ENCODE peak calls at places on chromosome 5, in nine cellular contexts. B, E, D, L, K, I, J, M and C are unnamed samples.

GRCh38 chr5:58842851-58843250 is 260.0 kb downstream of the RAB3C start:
- DNase-seq in B (peak; percentile 48), E (no peak), D (no peak), L (no peak), K (no peak), I (no peak), J (peak; percentile 43), M (no peak), C (no peak)

GRCh38 chr5:83375049-83375710 is 96.4 kb upstream of the VCAN start:
- DNase-seq in B (peak; percentile 62), E (no peak), D (no peak), L (no peak), K (no peak), I (no peak), J (no peak), M (no peak), C (no peak)

GRCh38 chr5:32051796-32052195 is 122.3 kb downstream of the GOLPH3 start:
- DNase-seq in B (no peak), E (no peak), D (no peak), L (no peak), K (no peak), I (no peak), J (no peak), M (no peak), C (no peak)

GRCh38 chr5:123157797-123158528 is 68.9 kb downstream of the PRDM6 start:
- DNase-seq in B (peak; percentile 98), E (peak; percentile 63), D (no peak), L (no peak), K (peak; percentile 58), I (no peak), J (peak; percentile 84), M (no peak), C (no peak)

GRCh38 chr5:112283943-112284342 is 135.1 kb downstream of the EPB41L4A start:
- DNase-seq in B (no peak), E (no peak), D (no peak), L (no peak), K (no peak), I (no peak), J (no peak), M (no peak), C (no peak)

GRCh38 chr5:137264573-137264972 is 234.6 kb downstream of the SPOCK1 start:
- DNase-seq in B (no peak), E (no peak), D (no peak), L (peak; percentile 26), K (peak; percentile 20), I (no peak), J (no peak), M (no peak), C (no peak)

GRCh38 chr5:85049020-85049419 is 664.3 kb upstream of the EDIL3 start:
- DNase-seq in B (peak; percentile 75), E (no peak), D (no peak), L (peak; percentile 55), K (peak; percentile 55), I (no peak), J (peak; percentile 38), M (no peak), C (peak; percentile 3)

GRCh38 chr5:122313001-122313402 is 965 bp downstream of the SNCAIP start:
- DNase-seq in B (peak; percentile 48), E (no peak), D (no peak), L (no peak), K (peak; percentile 37), I (no peak), J (peak; percentile 39), M (no peak), C (peak; percentile 5)

GRCh38 chr5:139457653-139458306 is 4.8 kb downstream of the ECSCR start:
- DNase-seq in B (no peak), E (no peak), D (no peak), L (no peak), K (no peak), I (no peak), J (no peak), M (no peak), C (no peak)

GRCh38 chr5:17190799-17191391 is 26.5 kb upstream of the BASP1 start:
- DNase-seq in B (no peak), E (no peak), D (no peak), L (no peak), K (peak; percentile 16), I (no peak), J (no peak), M (no peak), C (no peak)

GRCh38 chr5:139600336-139600949 is 39.3 kb downstream of the UBE2D2 start:
- DNase-seq in B (peak; percentile 73), E (peak; percentile 77), D (no peak), L (no peak), K (peak; percentile 63), I (no peak), J (peak; percentile 93), M (no peak), C (no peak)

GRCh38 chr5:23740029-23740428 is 232.6 kb downstream of the PRDM9 start:
- DNase-seq in B (no peak), E (no peak), D (no peak), L (no peak), K (no peak), I (no peak), J (peak; percentile 5), M (no peak), C (no peak)

DNA sequence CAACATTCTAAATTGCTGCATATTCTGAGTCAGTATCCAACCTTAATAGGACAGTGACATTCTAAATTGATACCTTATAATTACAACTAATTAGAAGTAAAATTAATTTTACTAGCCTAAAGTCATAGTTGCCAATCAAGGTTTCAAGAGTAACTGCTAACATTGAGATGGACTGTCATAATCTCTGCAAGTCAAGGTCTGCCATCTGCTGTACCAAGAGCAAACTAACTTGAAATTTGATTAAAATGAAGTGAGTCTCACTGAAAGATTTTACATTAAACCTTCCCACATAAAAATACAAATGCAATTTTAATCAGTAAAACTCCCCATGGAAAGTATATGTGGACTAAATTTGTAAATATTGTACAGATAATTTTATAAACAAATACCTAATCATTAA is 235.3 kb downstream of the PRDM9 start:
- DNase-seq in B (no peak), E (peak; percentile 6), D (no peak), L (no peak), K (no peak), I (no peak), J (peak; percentile 2), M (no peak), C (no peak)
- TF ChIP-seq CTCF in B (no peak), E (peak; percentile 17), D (no peak), L (no peak), K (no peak), I (no peak), J (peak; percentile 19), M (no peak), C (no peak)

GRCh38 chr5:90638878-90639277 is 80.3 kb downstream of the ADGRV1 start:
- DNase-seq in B (no peak), E (no peak), D (no peak), L (no peak), K (no peak), I (no peak), J (no peak), M (no peak), C (no peak)

GRCh38 chr5:90640484-90641059 is 82.0 kb downstream of the ADGRV1 start:
- DNase-seq in B (no peak), E (no peak), D (no peak), L (peak; percentile 13), K (peak; percentile 2), I (peak; percentile 14), J (peak; percentile 33), M (peak; percentile 9), C (peak; percentile 11)

GRCh38 chr5:90641528-90641927 is 82.9 kb downstream of the ADGRV1 start:
- DNase-seq in B (no peak), E (no peak), D (no peak), L (peak; percentile 26), K (no peak), I (no peak), J (no peak), M (no peak), C (no peak)

GRCh38 chr5:90636948-90637347 is 78.4 kb downstream of the ADGRV1 start:
- DNase-seq in B (no peak), E (no peak), D (no peak), L (no peak), K (no peak), I (no peak), J (no peak), M (no peak), C (no peak)

GRCh38 chr5:90637731-90638130 is 79.1 kb downstream of the ADGRV1 start:
- DNase-seq in B (no peak), E (no peak), D (no peak), L (no peak), K (no peak), I (no peak), J (no peak), M (no peak), C (no peak)
- TF ChIP-seq CTCF in B (no peak), E (no peak), D (no peak), L (no peak), K (no peak), I (no peak), J (no peak), M (no peak), C (no peak)

DNA sequence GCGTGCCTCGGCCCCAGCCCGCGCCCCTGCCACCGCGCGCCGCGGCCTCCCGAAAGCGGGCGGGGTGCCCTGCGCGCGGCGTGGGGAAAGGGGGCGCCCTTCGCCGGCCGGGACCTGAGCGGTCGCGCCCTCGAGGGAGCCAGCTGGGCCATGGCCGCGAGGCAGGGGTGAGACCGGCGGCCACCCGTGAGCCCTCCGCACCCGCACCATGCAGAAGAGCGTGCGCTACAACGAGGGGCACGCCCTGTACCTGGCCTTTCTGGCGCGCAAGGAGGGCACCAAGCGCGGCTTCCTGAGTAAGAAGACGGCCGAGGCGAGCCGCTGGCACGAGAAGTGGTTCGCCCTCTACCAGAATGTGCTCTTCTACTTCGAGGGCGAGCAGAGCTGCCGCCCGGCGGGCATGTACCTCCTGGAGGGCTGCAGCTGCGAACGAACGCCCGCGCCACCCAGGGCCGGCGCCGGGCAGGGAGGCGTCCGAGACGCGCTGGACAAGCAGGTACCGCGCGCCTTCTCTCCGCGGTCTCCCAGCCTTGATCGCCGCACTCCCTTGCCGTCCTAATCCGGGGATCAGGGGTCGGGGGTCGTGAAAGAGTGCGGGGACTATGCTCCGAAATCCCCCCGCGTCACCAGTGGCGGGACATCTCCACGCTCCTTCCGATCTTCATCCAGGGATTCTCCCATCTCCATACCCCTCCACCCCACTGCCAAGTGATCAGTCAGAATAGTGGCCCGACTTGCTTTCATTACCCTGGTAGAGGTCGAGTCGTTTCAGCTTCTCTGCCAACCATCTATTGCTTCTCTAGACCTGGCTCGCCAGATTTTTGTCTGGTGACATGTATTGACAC is 590 bp downstream of the RASGRF2 start:
- DNase-seq in B (peak; percentile 47), E (peak; percentile 38), D (peak; percentile 35), L (peak; percentile 41), K (no peak), I (peak; percentile 17), J (no peak), M (peak; percentile 6), C (peak; percentile 50)
- TF ChIP-seq CTCF in B (no peak), E (peak; percentile 45), D (no peak), L (no peak), K (no peak), I (no peak), J (no peak), M (no peak), C (no peak)

DNA sequence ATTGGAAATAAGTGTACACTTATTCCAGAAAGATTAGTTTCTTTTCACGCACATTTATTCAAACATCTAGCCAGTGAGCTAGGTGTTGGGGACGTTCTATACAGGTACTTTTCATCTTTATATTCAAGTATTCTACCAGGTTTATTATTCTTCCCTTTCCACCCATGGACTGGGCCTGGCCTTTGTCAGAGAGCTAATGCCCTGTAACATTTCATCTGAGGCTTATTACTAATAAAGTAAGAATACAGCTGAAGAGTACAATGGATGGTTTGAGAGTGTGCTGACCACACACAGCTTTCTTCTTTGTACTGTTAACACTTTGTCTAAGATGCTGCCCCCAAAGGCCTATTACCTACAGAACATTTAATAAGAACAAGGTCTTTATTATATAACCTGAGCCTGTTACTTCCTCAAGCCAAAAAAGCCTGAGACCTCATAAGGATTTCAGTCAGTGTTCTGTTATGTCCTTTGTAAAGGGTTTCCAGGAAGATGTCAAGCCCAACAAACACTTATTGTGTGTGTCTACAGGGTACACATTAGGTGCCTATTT is 93.5 kb downstream of the ZNF608 start:
- DNase-seq in B (no peak), E (no peak), D (no peak), L (no peak), K (no peak), I (no peak), J (no peak), M (no peak), C (no peak)
- TF ChIP-seq CTCF in B (no peak), E (no peak), D (no peak), L (no peak), K (no peak), I (no peak), J (no peak), M (no peak), C (no peak)